ENCODE peak calls at places on chromosome 14, in four cellular contexts. D, V, Z and L are unnamed samples.

GRCh38 chr14:104680056-104680805 is 9.2 kb upstream of the INF2 start:
- DNase-seq in D (peak), Z (no peak), V (no peak), L (peak)

GRCh38 chr14:68355415-68355814 is 437.5 kb downstream of the ZFP36L1 start:
- DNase-seq in V (no peak), Z (no peak), D (no peak), L (no peak)

GRCh38 chr14:103220134-103220981 is 97.1 kb downstream of the TNFAIP2 start:
- DNase-seq in V (no peak), D (peak), Z (no peak), L (no peak)

GRCh38 chr14:104516906-104517305 is 62.7 kb upstream of the C14orf180 start:
- DNase-seq in Z (no peak), V (no peak), D (no peak), L (no peak)

GRCh38 chr14:59803052-59803451 is 67.5 kb downstream of the RTN1 start:
- DNase-seq in D (no peak), Z (no peak), V (no peak), L (no peak)

GRCh38 chr14:101588990-101589389 is 27.7 kb downstream of the DIO3 start:
- DNase-seq in D (no peak), V (no peak), Z (no peak), L (no peak)

GRCh38 chr14:62125793-62126192 is 363.6 kb downstream of the SNAPC1 start:
- DNase-seq in V (no peak), Z (no peak), D (no peak), L (no peak)

GRCh38 chr14:32074887-32075572 is 2.1 kb upstream of the ARHGAP5 start:
- DNase-seq in V (no peak), D (no peak), Z (no peak), L (no peak)

GRCh38 chr14:57136669-57137068 is 132.0 kb downstream of the EXOC5 start:
- DNase-seq in Z (no peak), V (no peak), D (peak), L (no peak)

GRCh38 chr14:75699331-75699730 is 38.3 kb downstream of the TTLL5 start:
- DNase-seq in V (no peak), D (no peak), Z (no peak), L (no peak)

GRCh38 chr14:39474416-39474911 is 42.2 kb upstream of the FBXO33 start:
- DNase-seq in Z (no peak), V (no peak), D (no peak), L (no peak)

GRCh38 chr14:39472078-39472477 is 39.8 kb upstream of the FBXO33 start:
- DNase-seq in V (no peak), D (no peak), Z (no peak), L (no peak)

GRCh38 chr14:39467889-39468524 is 35.8 kb upstream of the FBXO33 start:
- DNase-seq in Z (no peak), D (no peak), V (no peak), L (peak)

GRCh38 chr14:39469094-39469710 is 37.0 kb upstream of the FBXO33 start:
- DNase-seq in D (no peak), Z (peak), V (no peak), L (no peak)
- TF ChIP-seq CTCF in D (no peak), Z (no peak), V (peak), L (peak)

GRCh38 chr14:26008290-26008689 is 589.5 kb downstream of the NOVA1 start:
- DNase-seq in V (no peak), Z (no peak), D (no peak), L (no peak)
- TF ChIP-seq CTCF in V (no peak), Z (no peak), D (no peak), L (no peak)

GRCh38 chr14:49621114-49621881 is 699 bp downstream of the MGAT2 start:
- DNase-seq in D (peak), V (no peak), Z (peak), L (no peak)
- TF ChIP-seq CTCF in D (no peak), V (no peak), Z (no peak), L (no peak)

GRCh38 chr14:22919601-22919921 is 612 bp upstream of the RBM23 start:
- DNase-seq in D (no peak), V (no peak), Z (no peak), L (no peak)

GRCh38 chr14:22915886-22916521 is 2.9 kb downstream of the RBM23 start:
- DNase-seq in D (peak), V (no peak), Z (no peak), L (no peak)

GRCh38 chr14:22918519-22918808 is 485 bp downstream of the RBM23 start:
- DNase-seq in D (peak), Z (no peak), V (no peak), L (no peak)

GRCh38 chr14:22920697-22921096 is 1.7 kb upstream of the RBM23 start:
- DNase-seq in D (no peak), Z (no peak), V (no peak), L (no peak)

GRCh38 chr14:22918809-22919600 is at the start of gene RBM23:
- DNase-seq in V (peak), Z (peak), D (peak), L (peak)
- TF ChIP-seq CTCF in V (no peak), Z (no peak), D (no peak), L (no peak)

GRCh38 chr14:93010543-93011541 is 87.9 kb downstream of the CHGA start:
- DNase-seq in V (no peak), D (no peak), Z (no peak), L (no peak)

GRCh38 chr14:93012516-93013367 is 89.8 kb downstream of the CHGA start:
- DNase-seq in Z (no peak), V (no peak), D (no peak), L (no peak)

GRCh38 chr14:93013368-93013719 is 90.4 kb downstream of the CHGA start:
- DNase-seq in Z (no peak), D (no peak), V (no peak), L (peak)

GRCh38 chr14:93010118-93010475 is 87.1 kb downstream of the CHGA start:
- DNase-seq in Z (no peak), V (no peak), D (no peak), L (no peak)

DNA sequence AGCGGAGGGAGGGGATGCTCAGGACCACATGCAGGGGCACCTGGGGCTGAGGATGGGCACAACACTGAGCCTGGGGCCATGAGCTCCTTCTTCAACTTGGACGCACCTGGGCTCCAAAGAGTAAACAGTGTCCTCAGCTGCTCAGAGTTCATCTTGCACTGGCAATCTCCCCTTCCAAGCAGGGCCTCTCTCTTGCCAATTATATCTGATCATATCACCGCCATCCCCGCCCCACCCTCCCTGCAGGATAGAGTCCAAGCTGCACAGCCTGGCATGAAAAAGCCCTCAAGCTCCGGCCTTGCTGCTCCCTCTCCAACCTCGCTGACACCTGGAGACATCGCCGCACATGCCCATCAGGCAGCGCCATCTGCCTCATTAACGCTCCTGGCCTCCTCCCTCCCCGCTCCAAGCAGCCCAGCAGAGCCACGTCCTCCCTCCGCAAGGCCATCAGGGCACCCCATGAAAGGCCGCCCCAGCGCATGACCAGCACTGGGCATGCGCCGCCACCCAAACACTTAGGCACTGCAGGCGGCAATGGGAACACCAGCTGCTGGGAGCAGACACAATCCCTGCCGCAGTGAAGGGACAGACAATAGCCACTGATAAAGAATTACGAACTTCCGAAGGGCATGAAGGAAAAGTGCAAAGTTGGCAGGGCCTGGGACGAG is 88.8 kb downstream of the CHGA start:
- DNase-seq in V (no peak), D (no peak), Z (no peak), L (no peak)
- TF ChIP-seq CTCF in V (no peak), D (no peak), Z (no peak), L (no peak)

DNA sequence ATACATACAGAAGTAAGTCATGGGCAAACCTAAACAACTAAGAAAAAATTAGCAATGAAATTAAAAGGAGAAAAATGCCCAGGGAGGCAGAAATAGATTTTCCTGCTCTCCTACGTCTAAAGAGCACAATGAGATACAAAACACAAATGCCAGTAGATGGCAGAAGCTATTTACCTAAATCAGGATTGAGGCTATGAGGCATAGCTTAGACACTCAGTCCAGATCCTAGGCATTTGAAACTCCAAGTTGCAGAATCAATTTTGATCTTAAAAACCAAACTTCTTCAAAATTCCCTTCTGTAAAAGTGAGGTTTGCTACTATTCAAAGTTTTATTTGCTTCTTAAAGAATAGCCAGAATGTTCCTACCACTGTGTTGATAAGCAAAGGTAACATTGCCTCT is 368.6 kb downstream of the DAD1 start:
- DNase-seq in V (no peak), D (no peak), Z (no peak), L (no peak)
- TF ChIP-seq CTCF in V (no peak), D (no peak), Z (no peak), L (no peak)

GRCh38 chr14:45990252-45990651 is 661.3 kb downstream of the RPL10L start:
- DNase-seq in Z (no peak), D (no peak), V (no peak), L (no peak)
- TF ChIP-seq CTCF in Z (no peak), D (peak), V (no peak), L (peak)

GRCh38 chr14:66361013-66361412 is 125.2 kb upstream of the CCDC196 start:
- DNase-seq in V (no peak), Z (no peak), D (no peak), L (no peak)
- TF ChIP-seq CTCF in V (no peak), Z (no peak), D (no peak), L (no peak)